ENCODE peak calls at places on chromosome X, in five cellular contexts. Y, G, S, V and Q are unnamed samples.

GRCh38 chrX:135740683-135741149 is 27.3 kb downstream of the CT45A3 start:
- DNase-seq in Y (peak; percentile 26), V (peak; percentile 45), G (peak; percentile 73), S (no peak), Q (peak; percentile 51)

GRCh38 chrX:153064061-153064460 is 7.8 kb downstream of the PNMA3 start:
- DNase-seq in G (no peak), V (no peak), Y (no peak), S (no peak), Q (no peak)

GRCh38 chrX:41087219-41087618 is 2.0 kb downstream of the USP9X start:
- DNase-seq in G (no peak), V (no peak), S (no peak), Y (no peak), Q (no peak)

GRCh38 chrX:10341309-10341708 is 184.5 kb downstream of the CLCN4 start:
- DNase-seq in Y (no peak), S (no peak), G (no peak), V (no peak), Q (no peak)

GRCh38 chrX:630007-630921 is at the start of gene SHOX:
- DNase-seq in S (peak; percentile 96), G (peak; percentile 46), Y (no peak), V (no peak), Q (no peak)

GRCh38 chrX:74788545-74789086 is 136.6 kb downstream of the NEXMIF start:
- DNase-seq in G (no peak), V (no peak), Y (no peak), S (no peak), Q (no peak)

GRCh38 chrX:85244411-85245210 is 820 bp downstream of the ZNF711 start:
- DNase-seq in V (peak; percentile 28), G (peak; percentile 19), S (no peak), Y (no peak), Q (peak; percentile 28)

GRCh38 chrX:85303544-85303943 is 59.8 kb downstream of the ZNF711 start:
- DNase-seq in G (no peak), V (no peak), Y (no peak), S (no peak), Q (no peak)

GRCh38 chrX:124518888-124519287 is 172.5 kb downstream of the SH2D1A start:
- DNase-seq in G (no peak), Y (no peak), V (no peak), S (peak; percentile 39), Q (no peak)

GRCh38 chrX:144946696-144947095 is 300.6 kb upstream of the SPANXN1 start:
- DNase-seq in G (no peak), V (no peak), Y (no peak), S (no peak), Q (no peak)

GRCh38 chrX:9378980-9379696 is 85.7 kb upstream of the TBL1X start:
- DNase-seq in V (no peak), Y (peak; percentile 14), S (peak; percentile 14), G (no peak), Q (no peak)

GRCh38 chrX:68504237-68504636 is 5.4 kb downstream of the YIPF6 start:
- DNase-seq in S (peak; percentile 40), V (no peak), Y (no peak), G (no peak), Q (no peak)

GRCh38 chrX:15664487-15665444 is at the start of gene CLTRN:
- DNase-seq in G (no peak), Y (no peak), S (no peak), V (no peak), Q (no peak)

GRCh38 chrX:50165727-50166126 is 35.1 kb downstream of the AKAP4 start:
- DNase-seq in Y (no peak), S (no peak), G (no peak), V (no peak), Q (no peak)

GRCh38 chrX:101191217-101191750 is 28.3 kb upstream of the DRP2 start:
- DNase-seq in G (peak; percentile 54), V (no peak), Y (no peak), S (no peak), Q (peak; percentile 34)

GRCh38 chrX:56113785-56114436 is 118.2 kb upstream of the KLF8 start:
- DNase-seq in V (no peak), G (peak; percentile 29), Y (no peak), S (no peak), Q (no peak)

GRCh38 chrX:73851014-73852009 is 288.3 kb downstream of the CHIC1 start:
- DNase-seq in V (no peak), S (no peak), Y (peak; percentile 90), G (no peak), Q (no peak)

GRCh38 chrX:24619647-24620046 is 27.5 kb downstream of the PCYT1B start:
- DNase-seq in S (peak; percentile 52), G (no peak), V (no peak), Y (no peak), Q (peak; percentile 27)

GRCh38 chrX:39855748-39856129 is 242.0 kb downstream of the BCOR start:
- DNase-seq in S (no peak), G (no peak), Y (peak; percentile 62), V (peak; percentile 51), Q (no peak)

GRCh38 chrX:71102292-71102691 is 4.2 kb downstream of the CXorf65 start:
- DNase-seq in Y (no peak), V (no peak), G (no peak), S (no peak), Q (no peak)

GRCh38 chrX:71098951-71099506 is 3.4 kb downstream of the FOXO4 start:
- DNase-seq in G (peak; percentile 26), V (no peak), S (no peak), Y (no peak), Q (no peak)

GRCh38 chrX:71099736-71100135 is 4.1 kb downstream of the FOXO4 start:
- DNase-seq in V (no peak), S (no peak), Y (no peak), G (peak; percentile 44), Q (no peak)

GRCh38 chrX:71103110-71103983 is 3.2 kb downstream of the CXorf65 start:
- DNase-seq in G (peak; percentile 66), V (peak; percentile 52), S (no peak), Y (peak; percentile 53), Q (peak; percentile 74)

DNA sequence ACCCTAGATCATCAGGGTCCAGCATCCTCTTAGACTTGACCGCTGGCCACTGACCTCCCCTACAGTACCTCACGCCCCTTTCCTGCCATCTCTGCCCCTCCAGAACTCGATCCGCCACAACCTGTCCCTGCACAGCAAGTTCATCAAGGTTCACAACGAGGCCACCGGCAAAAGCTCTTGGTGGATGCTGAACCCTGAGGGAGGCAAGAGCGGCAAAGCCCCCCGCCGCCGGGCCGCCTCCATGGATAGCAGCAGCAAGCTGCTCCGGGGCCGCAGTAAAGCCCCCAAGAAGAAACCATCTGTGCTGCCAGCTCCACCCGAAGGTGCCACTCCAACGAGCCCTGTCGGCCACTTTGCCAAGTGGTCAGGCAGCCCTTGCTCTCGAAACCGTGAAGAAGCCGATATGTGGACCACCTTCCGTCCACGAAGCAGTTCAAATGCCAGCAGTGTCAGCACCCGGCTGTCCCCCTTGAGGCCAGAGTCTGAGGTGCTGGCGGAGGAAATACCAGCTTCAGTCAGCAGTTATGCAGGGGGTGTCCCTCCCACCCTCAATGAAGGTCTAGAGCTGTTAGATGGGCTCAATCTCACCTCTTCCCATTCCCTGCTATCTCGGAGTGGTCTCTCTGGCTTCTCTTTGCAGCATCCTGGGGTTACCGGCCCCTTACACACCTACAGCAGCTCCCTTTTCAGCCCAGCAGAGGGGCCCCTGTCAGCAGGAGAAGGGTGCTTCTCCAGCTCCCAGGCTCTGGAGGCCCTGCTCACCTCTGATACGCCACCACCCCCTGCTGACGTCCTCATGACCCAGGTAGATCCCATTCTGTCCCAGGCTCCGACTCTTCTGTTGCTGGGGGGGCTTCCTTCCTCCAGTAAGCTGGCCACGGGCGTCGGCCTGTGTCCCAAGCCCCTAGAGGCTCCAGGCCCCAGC is 5.2 kb downstream of the FOXO4 start:
- DNase-seq in Y (no peak), S (no peak), G (no peak), V (no peak), Q (no peak)
- TF ChIP-seq CTCF in Y (no peak), S (no peak), G (no peak), V (no peak), Q (no peak)

DNA sequence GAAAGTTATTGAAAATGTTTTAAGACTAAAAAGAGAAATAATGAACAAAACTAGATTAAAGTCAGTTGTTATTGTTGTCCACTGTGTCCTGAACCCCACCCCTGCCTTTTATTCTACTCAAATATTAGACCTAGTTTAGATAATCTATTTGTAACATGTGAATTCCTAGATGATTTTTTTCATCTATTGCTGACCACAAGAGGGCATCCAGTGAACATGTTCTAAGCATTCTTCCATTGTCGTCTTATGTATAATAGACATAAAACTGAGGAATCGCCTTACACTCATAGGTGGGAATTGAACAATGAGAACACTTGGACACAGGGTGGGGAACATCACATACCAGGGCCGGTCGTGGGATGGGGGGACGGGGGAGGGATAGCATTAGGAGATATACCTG is 36.4 kb upstream of the HPRT1 start:
- DNase-seq in Y (no peak), V (no peak), S (peak; percentile 20), G (no peak), Q (no peak)
- TF ChIP-seq CTCF in Y (no peak), V (no peak), S (peak; percentile 67), G (no peak), Q (no peak)

GRCh38 chrX:107629533-107629909 is 1.2 kb downstream of the PRPS1 start:
- DNase-seq in Y (no peak), S (no peak), G (no peak), V (no peak), Q (no peak)
- TF ChIP-seq CTCF in Y (no peak), S (peak; percentile 30), G (no peak), V (no peak), Q (no peak)

GRCh38 chrX:57984620-57985019 is 74.4 kb upstream of the ZXDA start:
- DNase-seq in S (no peak), G (no peak), Y (no peak), V (no peak), Q (no peak)
- TF ChIP-seq CTCF in S (no peak), G (no peak), Y (no peak), V (no peak), Q (no peak)

DNA sequence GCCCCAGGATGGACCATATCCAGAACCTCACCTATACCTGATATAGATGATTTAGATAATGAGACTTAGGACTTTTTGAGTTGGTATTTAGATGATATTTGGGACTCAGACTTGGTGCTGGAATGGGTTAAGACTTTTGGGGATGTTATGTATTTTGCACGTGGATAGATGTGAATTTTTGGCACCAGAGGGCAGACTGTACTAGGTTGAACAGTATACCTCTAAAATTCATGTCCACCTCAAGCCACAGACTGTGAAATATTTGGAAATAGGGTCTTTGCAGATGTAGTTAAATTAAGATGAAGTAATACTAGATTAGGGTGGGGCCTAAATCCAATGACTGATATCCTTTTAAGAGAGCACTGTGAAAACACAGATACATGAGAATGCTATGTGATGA is 15.6 kb downstream of the RBM41 start:
- DNase-seq in G (no peak), V (no peak), S (peak; percentile 1), Y (no peak), Q (no peak)
- TF ChIP-seq CTCF in G (no peak), V (no peak), S (peak; percentile 42), Y (no peak), Q (no peak)

GRCh38 chrX:82230013-82230412 is 1028.1 kb downstream of the SH3BGRL start:
- DNase-seq in V (no peak), Y (no peak), S (no peak), G (no peak), Q (no peak)
- TF ChIP-seq CTCF in V (no peak), Y (no peak), S (no peak), G (no peak), Q (no peak)

GRCh38 chrX:119539872-119540271 is 25.3 kb downstream of the STEEP1 start:
- DNase-seq in G (peak; percentile 32), S (no peak), Y (no peak), V (no peak), Q (peak; percentile 13)
- TF ChIP-seq CTCF in G (no peak), S (peak; percentile 26), Y (no peak), V (no peak), Q (no peak)